ENCODE peak calls at places on chromosomes 3 and 15, in eight cellular contexts. One of them, this sample, is unnamed.

GRCh38 chr15:50476143-50476542 is 51.9 kb downstream of the USP8 start:
- DNase-seq in suprapubic skin: no peak
- DNase-seq in activated T-cell treated with anti-CD3 and anti-CD28 coated beads, Interleukin-2, amount 50 U/mL, for 4 hours: no peak
- DNase-seq in astrocyte of the cerebellum: no peak
- DNase-seq in ACHN: peak
- DNase-seq in endodermal cell: no peak
- DNase-seq in fibroblast of lung: no peak
- DNase-seq in cardiac fibroblast: no peak
- DNase-seq in this sample: no peak

GRCh38 chr3:186079925-186080324 is 29.0 kb downstream of the ETV5 start:
- DNase-seq in suprapubic skin: no peak
- DNase-seq in activated T-cell treated with anti-CD3 and anti-CD28 coated beads, Interleukin-2, amount 50 U/mL, for 4 hours: no peak
- DNase-seq in astrocyte of the cerebellum: no peak
- DNase-seq in ACHN: no peak
- DNase-seq in endodermal cell: peak
- DNase-seq in fibroblast of lung: no peak
- DNase-seq in cardiac fibroblast: no peak
- DNase-seq in this sample: no peak

GRCh38 chr15:40379853-40380252 is 2.7 kb upstream of the KNSTRN start:
- DNase-seq in suprapubic skin: no peak
- DNase-seq in activated T-cell treated with anti-CD3 and anti-CD28 coated beads, Interleukin-2, amount 50 U/mL, for 4 hours: no peak
- DNase-seq in astrocyte of the cerebellum: peak
- DNase-seq in ACHN: peak
- DNase-seq in endodermal cell: no peak
- DNase-seq in fibroblast of lung: peak
- DNase-seq in cardiac fibroblast: peak
- DNase-seq in this sample: peak

GRCh38 chr3:181728470-181728869 is 16.7 kb downstream of the SOX2 start:
- DNase-seq in suprapubic skin: no peak
- DNase-seq in activated T-cell treated with anti-CD3 and anti-CD28 coated beads, Interleukin-2, amount 50 U/mL, for 4 hours: no peak
- DNase-seq in astrocyte of the cerebellum: no peak
- DNase-seq in ACHN: no peak
- DNase-seq in endodermal cell: no peak
- DNase-seq in fibroblast of lung: no peak
- DNase-seq in cardiac fibroblast: no peak
- DNase-seq in this sample: no peak

GRCh38 chr3:189701934-189702693 is 70.9 kb downstream of the TP63 start:
- DNase-seq in suprapubic skin: no peak
- DNase-seq in activated T-cell treated with anti-CD3 and anti-CD28 coated beads, Interleukin-2, amount 50 U/mL, for 4 hours: no peak
- DNase-seq in astrocyte of the cerebellum: no peak
- DNase-seq in ACHN: no peak
- DNase-seq in endodermal cell: peak
- DNase-seq in fibroblast of lung: no peak
- DNase-seq in cardiac fibroblast: peak
- DNase-seq in this sample: no peak

GRCh38 chr3:184525337-184526157 is 36.0 kb upstream of the EPHB3 start:
- DNase-seq in suprapubic skin: no peak
- DNase-seq in activated T-cell treated with anti-CD3 and anti-CD28 coated beads, Interleukin-2, amount 50 U/mL, for 4 hours: no peak
- DNase-seq in astrocyte of the cerebellum: no peak
- DNase-seq in ACHN: no peak
- DNase-seq in endodermal cell: peak
- DNase-seq in fibroblast of lung: no peak
- DNase-seq in cardiac fibroblast: no peak
- DNase-seq in this sample: no peak

GRCh38 chr15:41490355-41490754 is 3.3 kb upstream of the ITPKA start:
- DNase-seq in suprapubic skin: no peak
- DNase-seq in activated T-cell treated with anti-CD3 and anti-CD28 coated beads, Interleukin-2, amount 50 U/mL, for 4 hours: no peak
- DNase-seq in astrocyte of the cerebellum: peak
- DNase-seq in ACHN: peak
- DNase-seq in endodermal cell: no peak
- DNase-seq in fibroblast of lung: peak
- DNase-seq in cardiac fibroblast: peak
- DNase-seq in this sample: peak

GRCh38 chr3:129793356-129793755 is 100.2 kb downstream of the TMCC1 start:
- DNase-seq in suprapubic skin: no peak
- DNase-seq in activated T-cell treated with anti-CD3 and anti-CD28 coated beads, Interleukin-2, amount 50 U/mL, for 4 hours: no peak
- DNase-seq in astrocyte of the cerebellum: no peak
- DNase-seq in ACHN: peak
- DNase-seq in endodermal cell: no peak
- DNase-seq in fibroblast of lung: peak
- DNase-seq in cardiac fibroblast: peak
- DNase-seq in this sample: no peak

This sample was measured in AG04450.